ENCODE peak calls at places on chromosomes 3 and 15, in six cellular contexts. One of them, this sample, is unnamed.
A peak's percentile ranks its signal among the peaks of the same experiment; 100 is the strongest.

GRCh38 chr3:354433-354832 is 157.9 kb downstream of the CHL1 start:
- DNase-seq in activated T-helper 1 cell treated with Interleukin-2 at 50 U/mL for 16 hours: no peak
- DNase-seq in HTR-8/SVneo: peak; percentile 3
- DNase-seq in T-helper 2 cell: no peak
- DNase-seq in immature natural killer cell: peak; percentile 1
- DNase-seq in hippocampal formation: peak; percentile 34
- DNase-seq in this sample: no peak

GRCh38 chr15:73781038-73781925 is 28.1 kb upstream of the INSYN1 start:
- DNase-seq in immature natural killer cell: no peak
- DNase-seq in HTR-8/SVneo: no peak
- DNase-seq in activated T-helper 1 cell treated with Interleukin-2 at 50 U/mL for 16 hours: no peak
- DNase-seq in hippocampal formation: no peak
- DNase-seq in T-helper 2 cell: no peak
- DNase-seq in this sample: peak; percentile 22

GRCh38 chr3:167876603-167877325 is 141.2 kb downstream of the SERPINI1 start:
- DNase-seq in activated T-helper 1 cell treated with Interleukin-2 at 50 U/mL for 16 hours: no peak
- DNase-seq in hippocampal formation: no peak
- DNase-seq in immature natural killer cell: no peak
- DNase-seq in HTR-8/SVneo: peak; percentile 6
- DNase-seq in T-helper 2 cell: no peak
- DNase-seq in this sample: peak; percentile 27

GRCh38 chr15:83653639-83654378 is at the start of gene ADAMTSL3:
- DNase-seq in immature natural killer cell: no peak
- DNase-seq in T-helper 2 cell: no peak
- DNase-seq in hippocampal formation: peak; percentile 65
- DNase-seq in HTR-8/SVneo: peak; percentile 31
- DNase-seq in activated T-helper 1 cell treated with Interleukin-2 at 50 U/mL for 16 hours: no peak
- DNase-seq in this sample: no peak

GRCh38 chr15:84968301-84968700 is 13.4 kb upstream of the PDE8A start:
- DNase-seq in activated T-helper 1 cell treated with Interleukin-2 at 50 U/mL for 16 hours: no peak
- DNase-seq in immature natural killer cell: no peak
- DNase-seq in HTR-8/SVneo: no peak
- DNase-seq in T-helper 2 cell: no peak
- DNase-seq in hippocampal formation: no peak
- DNase-seq in this sample: no peak

GRCh38 chr3:161423911-161424522 is 52.7 kb upstream of the SPTSSB start:
- DNase-seq in activated T-helper 1 cell treated with Interleukin-2 at 50 U/mL for 16 hours: no peak
- DNase-seq in HTR-8/SVneo: peak; percentile 48
- DNase-seq in hippocampal formation: no peak
- DNase-seq in T-helper 2 cell: peak; percentile 10
- DNase-seq in immature natural killer cell: peak; percentile 51
- DNase-seq in this sample: peak; percentile 7

GRCh38 chr3:120368172-120368571 is 19.0 kb upstream of the LRRC58 start:
- DNase-seq in hippocampal formation: no peak
- DNase-seq in immature natural killer cell: no peak
- DNase-seq in HTR-8/SVneo: no peak
- DNase-seq in activated T-helper 1 cell treated with Interleukin-2 at 50 U/mL for 16 hours: no peak
- DNase-seq in T-helper 2 cell: no peak
- DNase-seq in this sample: no peak

GRCh38 chr3:117616213-117616612 is 906.6 kb downstream of the TUSC7 start:
- DNase-seq in T-helper 2 cell: no peak
- DNase-seq in hippocampal formation: no peak
- DNase-seq in HTR-8/SVneo: no peak
- DNase-seq in immature natural killer cell: no peak
- DNase-seq in activated T-helper 1 cell treated with Interleukin-2 at 50 U/mL for 16 hours: no peak
- DNase-seq in this sample: no peak

GRCh38 chr3:138378331-138378730 is 30.0 kb downstream of the MRAS start:
- DNase-seq in immature natural killer cell: no peak
- DNase-seq in HTR-8/SVneo: no peak
- DNase-seq in activated T-helper 1 cell treated with Interleukin-2 at 50 U/mL for 16 hours: no peak
- DNase-seq in T-helper 2 cell: no peak
- DNase-seq in hippocampal formation: no peak
- DNase-seq in this sample: no peak

GRCh38 chr15:31081568-31082250 is 19.8 kb downstream of the TRPM1 start:
- DNase-seq in HTR-8/SVneo: no peak
- DNase-seq in immature natural killer cell: no peak
- DNase-seq in T-helper 2 cell: no peak
- DNase-seq in hippocampal formation: no peak
- DNase-seq in activated T-helper 1 cell treated with Interleukin-2 at 50 U/mL for 16 hours: no peak
- DNase-seq in this sample: no peak

GRCh38 chr3:16101295-16102186 is 72.9 kb upstream of the GALNT15 start:
- DNase-seq in hippocampal formation: no peak
- DNase-seq in HTR-8/SVneo: no peak
- DNase-seq in immature natural killer cell: no peak
- DNase-seq in activated T-helper 1 cell treated with Interleukin-2 at 50 U/mL for 16 hours: no peak
- DNase-seq in T-helper 2 cell: no peak
- DNase-seq in this sample: no peak

GRCh38 chr15:39299506-39300267 is 281.2 kb upstream of the THBS1 start:
- DNase-seq in activated T-helper 1 cell treated with Interleukin-2 at 50 U/mL for 16 hours: no peak
- DNase-seq in HTR-8/SVneo: no peak
- DNase-seq in hippocampal formation: no peak
- DNase-seq in T-helper 2 cell: no peak
- DNase-seq in immature natural killer cell: no peak
- DNase-seq in this sample: no peak

GRCh38 chr15:81567924-81568323 is 193.9 kb upstream of the TMC3 start:
- DNase-seq in HTR-8/SVneo: no peak
- DNase-seq in T-helper 2 cell: no peak
- DNase-seq in hippocampal formation: no peak
- DNase-seq in activated T-helper 1 cell treated with Interleukin-2 at 50 U/mL for 16 hours: no peak
- DNase-seq in immature natural killer cell: no peak
- DNase-seq in this sample: no peak

GRCh38 chr3:42025388-42026138 is 63.7 kb upstream of the ULK4 start:
- DNase-seq in HTR-8/SVneo: peak; percentile 74
- DNase-seq in hippocampal formation: peak; percentile 84
- DNase-seq in immature natural killer cell: no peak
- DNase-seq in T-helper 2 cell: no peak
- DNase-seq in activated T-helper 1 cell treated with Interleukin-2 at 50 U/mL for 16 hours: no peak
- DNase-seq in this sample: peak; percentile 83

GRCh38 chr15:75167588-75168076 is 34.0 kb upstream of the C15orf39 start:
- DNase-seq in immature natural killer cell: no peak
- DNase-seq in hippocampal formation: no peak
- DNase-seq in HTR-8/SVneo: no peak
- DNase-seq in activated T-helper 1 cell treated with Interleukin-2 at 50 U/mL for 16 hours: no peak
- DNase-seq in T-helper 2 cell: no peak
- DNase-seq in this sample: no peak

GRCh38 chr3:182490601-182491485 is 302.5 kb upstream of the ATP11B start:
- DNase-seq in activated T-helper 1 cell treated with Interleukin-2 at 50 U/mL for 16 hours: no peak
- DNase-seq in T-helper 2 cell: no peak
- DNase-seq in HTR-8/SVneo: no peak
- DNase-seq in hippocampal formation: no peak
- DNase-seq in immature natural killer cell: no peak
- DNase-seq in this sample: no peak

GRCh38 chr3:184352149-184352785 is 9.1 kb downstream of the CLCN2 start:
- DNase-seq in HTR-8/SVneo: no peak
- DNase-seq in T-helper 2 cell: no peak
- DNase-seq in activated T-helper 1 cell treated with Interleukin-2 at 50 U/mL for 16 hours: no peak
- DNase-seq in hippocampal formation: no peak
- DNase-seq in immature natural killer cell: no peak
- DNase-seq in this sample: no peak

GRCh38 chr3:157693762-157694161 is 190.5 kb upstream of the VEPH1 start:
- DNase-seq in T-helper 2 cell: no peak
- DNase-seq in hippocampal formation: no peak
- DNase-seq in activated T-helper 1 cell treated with Interleukin-2 at 50 U/mL for 16 hours: no peak
- DNase-seq in immature natural killer cell: no peak
- DNase-seq in HTR-8/SVneo: no peak
- DNase-seq in this sample: no peak

GRCh38 chr3:69197922-69198540 is 75.6 kb upstream of the LMOD3 start:
- DNase-seq in immature natural killer cell: peak; percentile 44
- DNase-seq in activated T-helper 1 cell treated with Interleukin-2 at 50 U/mL for 16 hours: peak; percentile 22
- DNase-seq in T-helper 2 cell: peak; percentile 43
- DNase-seq in HTR-8/SVneo: no peak
- DNase-seq in hippocampal formation: no peak
- DNase-seq in this sample: no peak

GRCh38 chr3:196268270-196269163 is 19.0 kb downstream of the PCYT1A start:
- DNase-seq in immature natural killer cell: no peak
- DNase-seq in hippocampal formation: no peak
- DNase-seq in T-helper 2 cell: no peak
- DNase-seq in HTR-8/SVneo: no peak
- DNase-seq in activated T-helper 1 cell treated with Interleukin-2 at 50 U/mL for 16 hours: no peak
- DNase-seq in this sample: no peak

GRCh38 chr3:112699436-112699978 is 58.6 kb upstream of the CCDC80 start:
- DNase-seq in immature natural killer cell: no peak
- DNase-seq in HTR-8/SVneo: no peak
- DNase-seq in hippocampal formation: no peak
- DNase-seq in T-helper 2 cell: no peak
- DNase-seq in activated T-helper 1 cell treated with Interleukin-2 at 50 U/mL for 16 hours: no peak
- DNase-seq in this sample: peak; percentile 86

GRCh38 chr3:183156266-183156665 is 6.3 kb downstream of the LAMP3 start:
- DNase-seq in immature natural killer cell: no peak
- DNase-seq in activated T-helper 1 cell treated with Interleukin-2 at 50 U/mL for 16 hours: no peak
- DNase-seq in hippocampal formation: no peak
- DNase-seq in HTR-8/SVneo: no peak
- DNase-seq in T-helper 2 cell: no peak
- DNase-seq in this sample: no peak

GRCh38 chr15:64343222-64343621 is 12.8 kb downstream of the CSNK1G1 start:
- DNase-seq in T-helper 2 cell: no peak
- DNase-seq in hippocampal formation: no peak
- DNase-seq in activated T-helper 1 cell treated with Interleukin-2 at 50 U/mL for 16 hours: no peak
- DNase-seq in HTR-8/SVneo: no peak
- DNase-seq in immature natural killer cell: no peak
- DNase-seq in this sample: no peak

GRCh38 chr3:46187876-46188275 is 20.2 kb downstream of the CCR1 start:
- DNase-seq in HTR-8/SVneo: peak; percentile 21
- DNase-seq in T-helper 2 cell: no peak
- DNase-seq in immature natural killer cell: no peak
- DNase-seq in hippocampal formation: no peak
- DNase-seq in activated T-helper 1 cell treated with Interleukin-2 at 50 U/mL for 16 hours: no peak
- DNase-seq in this sample: peak; percentile 69

GRCh38 chr15:99106417-99107220 is 1.7 kb downstream of the SYNM start:
- DNase-seq in immature natural killer cell: peak; percentile 19
- DNase-seq in activated T-helper 1 cell treated with Interleukin-2 at 50 U/mL for 16 hours: no peak
- DNase-seq in HTR-8/SVneo: no peak
- DNase-seq in hippocampal formation: no peak
- DNase-seq in T-helper 2 cell: peak; percentile 35
- DNase-seq in this sample: no peak

GRCh38 chr3:13344663-13345062 is 75.5 kb downstream of the NUP210 start:
- DNase-seq in HTR-8/SVneo: no peak
- DNase-seq in T-helper 2 cell: no peak
- DNase-seq in activated T-helper 1 cell treated with Interleukin-2 at 50 U/mL for 16 hours: no peak
- DNase-seq in hippocampal formation: no peak
- DNase-seq in immature natural killer cell: no peak
- DNase-seq in this sample: no peak